ENCODE peak calls at places on chromosomes 5 and 9, in ten cellular contexts. Y is activated T-cell treated with anti-CD3 and anti-CD28 coated beads, Interleukin-2, amount 50 U/mL, for 4 hours; L is NCI-H1092 treated with DMSO at 0.1 percent for 48 hours; Q is NCI-H2081; I is lower leg skin; N is kidney tubule cell; Z is HTR-8/SVneo; M is psoas muscle; O is GM23338; H is NCI-H446 treated with DMSO at 0.1 percent for 48 hours. K is an unnamed sample.

GRCh38 chr5:41763096-41763495 is 107.1 kb downstream of the OXCT1 start:
- DNase-seq in Y (no peak), L (no peak), Q (no peak), I (no peak), N (peak), Z (peak), M (no peak), O (no peak), H (no peak), K (peak)

GRCh38 chr9:71676460-71676859 is 91.9 kb downstream of the CEMIP2 start:
- DNase-seq in Y (no peak), L (no peak), Q (no peak), I (no peak), N (no peak), Z (no peak), M (no peak), O (no peak), H (no peak), K (no peak)

GRCh38 chr5:114325552-114325951 is 36.3 kb upstream of the KCNN2 start:
- DNase-seq in Y (no peak), L (no peak), Q (no peak), I (no peak), N (peak), Z (no peak), M (no peak), O (no peak), H (no peak), K (no peak)

GRCh38 chr5:1522601-1523479 is 920 bp downstream of the LPCAT1 start:
- DNase-seq in Y (peak), L (no peak), Q (peak), I (no peak), N (peak), Z (no peak), M (peak), O (no peak), H (no peak), K (no peak)

GRCh38 chr9:129036923-129037766 is 719 bp downstream of the MIGA2 start:
- DNase-seq in Y (no peak), L (no peak), Q (no peak), I (no peak), N (peak), Z (no peak), M (no peak), O (no peak), H (no peak), K (no peak)

GRCh38 chr5:126544087-126544740 is 50.8 kb downstream of the ALDH7A1 start:
- DNase-seq in Y (peak), L (peak), Q (peak), I (no peak), N (peak), Z (peak), M (no peak), O (peak), H (no peak), K (peak)

GRCh38 chr5:175351126-175351525 is 92.9 kb downstream of the DRD1 start:
- DNase-seq in Y (no peak), L (no peak), Q (no peak), I (no peak), N (no peak), Z (no peak), M (no peak), O (no peak), H (no peak), K (no peak)

GRCh38 chr9:6048039-6048438 is 32.6 kb upstream of the RANBP6 start:
- DNase-seq in Y (no peak), L (no peak), Q (no peak), I (no peak), N (no peak), Z (no peak), M (no peak), O (no peak), H (no peak), K (no peak)

GRCh38 chr5:169300468-169301385 is at the start of gene SLIT3:
- DNase-seq in Y (no peak), L (peak), Q (no peak), I (peak), N (peak), Z (peak), M (peak), O (peak), H (no peak), K (no peak)

GRCh38 chr9:35367451-35367850 is 122.5 kb upstream of the RUSC2 start:
- DNase-seq in Y (no peak), L (no peak), Q (no peak), I (peak), N (peak), Z (peak), M (no peak), O (no peak), H (no peak), K (peak)

GRCh38 chr5:12854386-12854785 is 950.1 kb upstream of the CTNND2 start:
- DNase-seq in Y (no peak), L (no peak), Q (no peak), I (no peak), N (no peak), Z (no peak), M (no peak), O (no peak), H (no peak), K (no peak)

GRCh38 chr9:88481933-88482332 is 53.0 kb upstream of the NXNL2 start:
- DNase-seq in Y (no peak), L (no peak), Q (no peak), I (no peak), N (no peak), Z (no peak), M (no peak), O (no peak), H (no peak), K (no peak)

GRCh38 chr5:114192108-114192507 is 169.8 kb upstream of the KCNN2 start:
- DNase-seq in Y (no peak), L (no peak), Q (no peak), I (no peak), N (no peak), Z (no peak), M (no peak), O (no peak), H (no peak), K (no peak)

GRCh38 chr9:110820378-110820777 is 151.8 kb downstream of the MUSK start:
- DNase-seq in Y (no peak), L (no peak), Q (no peak), I (no peak), N (no peak), Z (no peak), M (no peak), O (no peak), H (no peak), K (no peak)

GRCh38 chr9:122088880-122089567 is 4.1 kb downstream of the TTLL11 start:
- DNase-seq in Y (no peak), L (no peak), Q (no peak), I (no peak), N (no peak), Z (no peak), M (no peak), O (no peak), H (no peak), K (no peak)

GRCh38 chr5:77087484-77088291 is 603 bp upstream of the ZBED3 start:
- DNase-seq in Y (no peak), L (no peak), Q (no peak), I (peak), N (peak), Z (no peak), M (peak), O (peak), H (peak), K (no peak)

GRCh38 chr5:103224118-103224893 is 34.3 kb upstream of the MACIR start:
- DNase-seq in Y (no peak), L (peak), Q (peak), I (peak), N (peak), Z (peak), M (no peak), O (peak), H (peak), K (peak)

GRCh38 chr5:23001120-23001519 is 148.0 kb upstream of the CDH12 start:
- DNase-seq in Y (no peak), L (no peak), Q (peak), I (no peak), N (no peak), Z (no peak), M (no peak), O (no peak), H (no peak), K (no peak)

GRCh38 chr5:134449167-134449566 is 37.5 kb upstream of the CDKN2AIPNL start:
- DNase-seq in Y (no peak), L (no peak), Q (no peak), I (no peak), N (no peak), Z (no peak), M (no peak), O (no peak), H (no peak), K (no peak)

GRCh38 chr9:78363221-78363620 is 66.3 kb downstream of the PSAT1 start:
- DNase-seq in Y (no peak), L (no peak), Q (no peak), I (no peak), N (no peak), Z (no peak), M (no peak), O (no peak), H (no peak), K (no peak)

GRCh38 chr9:14311940-14312572 is 1.9 kb downstream of the NFIB start:
- DNase-seq in Y (no peak), L (no peak), Q (no peak), I (no peak), N (no peak), Z (no peak), M (no peak), O (no peak), H (no peak), K (no peak)

GRCh38 chr5:72314571-72315172 is 5.4 kb downstream of the MRPS27 start:
- DNase-seq in Y (no peak), L (peak), Q (no peak), I (no peak), N (peak), Z (peak), M (no peak), O (peak), H (peak), K (peak)

GRCh38 chr5:55454282-55454681 is 80.5 kb downstream of the PLPP1 start:
- DNase-seq in Y (no peak), L (no peak), Q (no peak), I (no peak), N (no peak), Z (no peak), M (no peak), O (no peak), H (no peak), K (no peak)

GRCh38 chr9:10274983-10275382 is 337.8 kb downstream of the PTPRD start:
- DNase-seq in Y (no peak), L (peak), Q (no peak), I (no peak), N (no peak), Z (no peak), M (no peak), O (peak), H (peak), K (no peak)

GRCh38 chr9:71364196-71364955 is 243.0 kb upstream of the TRPM3 start:
- DNase-seq in Y (no peak), L (no peak), Q (no peak), I (no peak), N (peak), Z (no peak), M (no peak), O (no peak), H (no peak), K (no peak)

GRCh38 chr5:138952962-138953361 is 77.8 kb upstream of the LRRTM2 start:
- DNase-seq in Y (no peak), L (peak), Q (no peak), I (no peak), N (no peak), Z (no peak), M (no peak), O (no peak), H (no peak), K (no peak)

GRCh38 chr9:69193685-69194032 is 19.6 kb downstream of the TJP2 start:
- DNase-seq in Y (no peak), L (peak), Q (no peak), I (no peak), N (no peak), Z (no peak), M (no peak), O (peak), H (no peak), K (peak)

GRCh38 chr5:171478946-171479775 is 59.7 kb downstream of the FGF18 start:
- DNase-seq in Y (no peak), L (no peak), Q (no peak), I (no peak), N (no peak), Z (no peak), M (no peak), O (no peak), H (no peak), K (no peak)

GRCh38 chr5:14118551-14119320 is 24.4 kb upstream of the TRIO start:
- DNase-seq in Y (no peak), L (no peak), Q (no peak), I (no peak), N (no peak), Z (no peak), M (no peak), O (peak), H (no peak), K (no peak)

GRCh38 chr5:116747881-116748280 is 173.3 kb upstream of the SEMA6A start:
- DNase-seq in Y (no peak), L (no peak), Q (no peak), I (no peak), N (peak), Z (no peak), M (no peak), O (no peak), H (no peak), K (no peak)

GRCh38 chr5:113678202-113678601 is 164.7 kb downstream of the YTHDC2 start:
- DNase-seq in Y (no peak), L (no peak), Q (no peak), I (no peak), N (no peak), Z (no peak), M (no peak), O (no peak), H (no peak), K (no peak)

GRCh38 chr5:34736445-34737119 is 80.5 kb downstream of the RAI14 start:
- DNase-seq in Y (no peak), L (no peak), Q (no peak), I (no peak), N (peak), Z (no peak), M (no peak), O (peak), H (no peak), K (peak)

GRCh38 chr9:2771661-2772060 is 54.4 kb downstream of the KCNV2 start:
- DNase-seq in Y (no peak), L (no peak), Q (no peak), I (no peak), N (peak), Z (no peak), M (no peak), O (no peak), H (no peak), K (no peak)

GRCh38 chr5:76292923-76293322 is 110.2 kb upstream of the IQGAP2 start:
- DNase-seq in Y (no peak), L (no peak), Q (no peak), I (no peak), N (no peak), Z (no peak), M (no peak), O (no peak), H (no peak), K (no peak)

GRCh38 chr5:179794575-179794974 is 789 bp downstream of the LTC4S start:
- DNase-seq in Y (no peak), L (no peak), Q (no peak), I (no peak), N (no peak), Z (no peak), M (no peak), O (no peak), H (no peak), K (no peak)

GRCh38 chr5:11415751-11416150 is 488.5 kb downstream of the CTNND2 start:
- DNase-seq in Y (no peak), L (no peak), Q (no peak), I (no peak), N (peak), Z (no peak), M (no peak), O (no peak), H (peak), K (no peak)

GRCh38 chr5:14708551-14708950 is 44.0 kb downstream of the OTULIN start:
- DNase-seq in Y (no peak), L (no peak), Q (no peak), I (no peak), N (peak), Z (no peak), M (no peak), O (no peak), H (no peak), K (no peak)

GRCh38 chr5:91495699-91496098 is 112.6 kb upstream of the ARRDC3 start:
- DNase-seq in Y (no peak), L (no peak), Q (no peak), I (no peak), N (no peak), Z (no peak), M (no peak), O (peak), H (no peak), K (no peak)

GRCh38 chr5:124160265-124160664 is 586.2 kb downstream of the ZNF608 start:
- DNase-seq in Y (no peak), L (no peak), Q (no peak), I (no peak), N (no peak), Z (no peak), M (no peak), O (no peak), H (no peak), K (no peak)

GRCh38 chr9:120109242-120109641 is 470.7 kb downstream of the CDK5RAP2 start:
- DNase-seq in Y (no peak), L (peak), Q (peak), I (no peak), N (no peak), Z (no peak), M (no peak), O (peak), H (no peak), K (no peak)

K was measured in RCC 7860.